ENCODE peak calls at places on chromosomes 16 and 17, in ten cellular contexts. X is adrenal gland, E is aorta, Q is HCT116, O is GM23338, T is PC-3, F is A549, A is H9, Y is heart left ventricle, P is OCI-LY7. U is an unnamed sample.

GRCh38 chr16:67750466-67750865 is 31.4 kb upstream of the GFOD2 start:
- DNase-seq in F (no peak), P (peak; percentile 35), A (no peak), T (no peak), X (no peak), O (no peak), Y (no peak), E (no peak), Q (no peak), U (no peak)

GRCh38 chr17:77963441-77963840 is 4.9 kb downstream of the TNRC6C start:
- DNase-seq in E (no peak), P (no peak), Q (no peak), Y (no peak), A (no peak), O (no peak), F (no peak), X (peak; percentile 76), T (no peak), U (peak; percentile 10)

GRCh38 chr17:43905400-43905984 is 1.8 kb downstream of the MPP2 start:
- DNase-seq in X (no peak), A (peak; percentile 52), Q (no peak), O (peak; percentile 51), Y (no peak), F (no peak), E (no peak), P (no peak), T (no peak), U (no peak)

GRCh38 chr17:48610282-48611211 is at the start of gene HOXB7:
- DNase-seq in F (peak; percentile 91), X (peak; percentile 80), P (peak; percentile 79), E (peak; percentile 94), O (peak; percentile 60), Y (no peak), Q (no peak), T (no peak), A (peak; percentile 70), U (peak; percentile 57)

GRCh38 chr16:87424260-87424659 is 32.1 kb downstream of the MAP1LC3B start:
- DNase-seq in O (no peak), A (no peak), T (no peak), E (no peak), Q (no peak), F (no peak), P (no peak), Y (no peak), X (no peak), U (no peak)

GRCh38 chr16:28845173-28846079 is 722 bp downstream of the TUFM start:
- DNase-seq in T (peak; percentile 62), E (peak; percentile 78), P (peak; percentile 65), Q (peak; percentile 53), F (peak; percentile 48), Y (no peak), X (no peak), A (no peak), O (peak; percentile 61), U (no peak)

GRCh38 chr17:78499715-78500540 is 77.3 kb downstream of the DNAH17 start:
- DNase-seq in P (no peak), A (no peak), Y (no peak), F (no peak), Q (no peak), T (no peak), E (peak; percentile 65), O (no peak), X (no peak), U (no peak)

GRCh38 chr16:57401943-57402640 is 2.5 kb upstream of the CCL17 start:
- DNase-seq in P (no peak), F (no peak), X (no peak), T (no peak), E (peak; percentile 45), Y (no peak), A (no peak), O (peak; percentile 38), Q (no peak), U (no peak)

GRCh38 chr16:22369221-22369811 is 5.1 kb downstream of the CDR2 start:
- DNase-seq in E (no peak), T (peak; percentile 15), F (no peak), A (no peak), Y (no peak), Q (no peak), O (no peak), X (no peak), P (peak; percentile 71), U (no peak)

GRCh38 chr16:30660424-30661251 is 2.4 kb downstream of the FBRS start:
- DNase-seq in F (no peak), O (no peak), Y (no peak), X (peak; percentile 28), T (no peak), Q (no peak), A (no peak), E (no peak), P (peak; percentile 62), U (peak; percentile 57)

GRCh38 chr17:15782809-15783208 is 50.7 kb downstream of the TBC1D26 start:
- DNase-seq in E (peak; percentile 87), Q (no peak), F (no peak), X (peak; percentile 62), O (peak; percentile 53), Y (peak; percentile 83), A (no peak), T (no peak), P (no peak), U (no peak)

GRCh38 chr17:61583242-61583641 is 7.8 kb downstream of the NACA2 start:
- DNase-seq in F (peak; percentile 73), X (no peak), O (peak; percentile 35), A (no peak), Y (no peak), E (no peak), T (peak; percentile 86), P (peak; percentile 69), Q (peak; percentile 65), U (no peak)

GRCh38 chr17:61325382-61326073 is 74.1 kb upstream of the TBX2 start:
- DNase-seq in F (no peak), P (no peak), T (peak; percentile 82), X (no peak), E (no peak), O (no peak), Y (no peak), A (no peak), Q (no peak), U (no peak)

GRCh38 chr17:17736205-17737183 is 55.2 kb downstream of the RAI1 start:
- DNase-seq in A (no peak), F (no peak), T (no peak), X (no peak), E (no peak), Q (no peak), Y (no peak), O (no peak), P (no peak), U (no peak)
- H3K4me1 ChIP-seq in A (peaks cover 2% of the 10 kb centered on the region), F (peaks cover 85% of the 10 kb centered on the region), T (peaks cover 34% of the 10 kb centered on the region), X (peaks cover 40% of the 10 kb centered on the region), E (no peaks in the 10 kb centered on the region), Q (peaks cover 56% of the 10 kb centered on the region), Y (peaks cover 65% of the 10 kb centered on the region), O (peaks cover 23% of the 10 kb centered on the region), P (no peaks in the 10 kb centered on the region), U (no peaks in the 10 kb centered on the region)

GRCh38 chr16:85395913-85396878 is 216.9 kb upstream of the GSE1 start:
- DNase-seq in Q (no peak), X (no peak), F (no peak), T (no peak), Y (peak; percentile 80), E (peak; percentile 77), O (no peak), A (no peak), P (no peak), U (no peak)
- H3K27ac ChIP-seq in Q (peak overlapping the region; percentile 55), X (peak overlapping the region; percentile 76), F (peak overlapping the region; percentile 58), T (no peak overlapping the region), Y (peak overlapping the region; percentile 34), E (peak overlapping the region; percentile 70), O (no peak overlapping the region), A (no peak overlapping the region), P (no peak overlapping the region), U (no peak overlapping the region)

GRCh38 chr16:3274490-3274889 is 8.8 kb upstream of the ZNF263 start:
- DNase-seq in A (no peak), T (peak; percentile 2), O (no peak), Y (no peak), E (no peak), F (no peak), Q (no peak), X (no peak), P (peak; percentile 60), U (no peak)
- H3K4me1 ChIP-seq in A (no peaks in the 10 kb centered on the region), T (no peaks in the 10 kb centered on the region), O (no peaks in the 10 kb centered on the region), Y (no peaks in the 10 kb centered on the region), E (no peaks in the 10 kb centered on the region), F (no peaks in the 10 kb centered on the region), Q (peaks cover 2% of the 10 kb centered on the region), X (no peaks in the 10 kb centered on the region), P (peaks cover 12% of the 10 kb centered on the region), U (no peaks in the 10 kb centered on the region)

DNA sequence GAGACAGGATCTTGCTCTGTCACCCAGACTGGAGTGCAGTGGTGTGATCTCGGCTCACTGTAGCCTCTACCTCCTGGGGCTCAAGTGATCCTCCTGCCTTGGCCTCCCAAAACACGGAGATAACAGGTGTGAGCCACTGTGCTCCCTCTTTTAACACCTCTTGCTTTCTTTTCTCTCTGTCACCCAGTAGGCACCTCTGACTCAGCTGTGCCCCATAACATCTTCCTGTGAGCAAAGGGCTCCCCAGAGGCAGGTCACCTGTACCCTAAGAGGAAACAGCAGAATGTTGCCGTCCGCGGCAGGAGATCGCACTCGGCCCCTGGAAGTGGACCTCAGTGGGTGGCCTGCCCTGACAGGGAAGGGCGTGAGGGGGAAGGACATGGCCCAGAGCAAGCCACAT is 918 bp upstream of the NLRC3 start:
- DNase-seq in F (no peak), P (peak; percentile 63), Q (no peak), E (no peak), A (no peak), X (no peak), Y (peak; percentile 41), O (no peak), T (no peak), U (peak; percentile 26)
- H3K27ac ChIP-seq in F (no peak overlapping the region), P (peak overlapping the region; percentile 94), Q (no peak overlapping the region), E (no peak overlapping the region), A (no peak overlapping the region), X (no peak overlapping the region), Y (no peak overlapping the region), O (no peak overlapping the region), T (no peak overlapping the region), U (peak overlapping the region; percentile 77)

DNA sequence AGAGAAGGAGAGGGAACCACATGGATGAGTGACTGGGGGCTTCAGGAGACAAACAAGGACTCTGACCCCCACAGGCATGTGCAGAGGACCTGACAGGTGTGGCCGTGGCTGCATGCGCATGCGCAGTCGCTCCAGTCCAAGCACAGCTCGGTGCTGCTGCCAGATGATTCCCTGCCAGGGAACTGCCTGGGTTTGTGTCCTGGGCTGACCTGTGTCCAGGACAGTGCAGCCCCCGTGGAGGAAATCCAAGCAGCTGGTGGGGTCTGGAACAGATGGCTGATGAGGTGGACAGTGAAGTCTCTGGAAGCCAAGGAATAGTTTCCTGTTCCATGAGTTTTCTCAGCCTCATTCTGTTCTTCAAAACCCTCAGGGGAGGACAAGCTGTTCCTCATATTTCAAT is 27.3 kb downstream of the LASP1 start:
- DNase-seq in Y (peak; percentile 93), A (no peak), P (no peak), Q (no peak), X (no peak), F (no peak), O (no peak), T (no peak), E (no peak), U (no peak)
- H3K4me1 ChIP-seq in Y (peaks cover 87% of the 10 kb centered on the region), A (no peaks in the 10 kb centered on the region), P (peaks cover 46% of the 10 kb centered on the region), Q (no peaks in the 10 kb centered on the region), X (peaks cover 43% of the 10 kb centered on the region), F (peaks cover 76% of the 10 kb centered on the region), O (peaks cover 35% of the 10 kb centered on the region), T (peaks cover 37% of the 10 kb centered on the region), E (peaks cover 3% of the 10 kb centered on the region), U (peaks cover 79% of the 10 kb centered on the region)